ENCODE peak calls at places on chromosomes 2 and 18, in eight cellular contexts. W, A, G, V, C, T, R and Y are unnamed samples.

GRCh38 chr2:150570712-150571111 is 83.2 kb upstream of the RND3 start:
- DNase-seq in W (peak; percentile 79), A (peak; percentile 60), G (no peak), V (no peak), C (no peak), T (no peak), R (no peak), Y (no peak)

GRCh38 chr2:42092084-42092996 is 44.5 kb downstream of the PKDCC start:
- DNase-seq in W (no peak), A (no peak), G (no peak), V (no peak), C (no peak), T (no peak), R (no peak), Y (no peak)

GRCh38 chr2:169715379-169716228 is 18.0 kb upstream of the KLHL23 start:
- DNase-seq in W (no peak), A (no peak), G (no peak), V (no peak), C (no peak), T (peak; percentile 70), R (no peak), Y (no peak)

GRCh38 chr2:235024951-235025773 is 73.3 kb downstream of the SH3BP4 start:
- DNase-seq in W (no peak), A (no peak), G (no peak), V (no peak), C (no peak), T (no peak), R (no peak), Y (no peak)

GRCh38 chr2:233267516-233268245 is 16.2 kb downstream of the ATG16L1 start:
- DNase-seq in W (no peak), A (no peak), G (peak; percentile 83), V (peak; percentile 55), C (no peak), T (no peak), R (peak; percentile 28), Y (peak; percentile 80)

GRCh38 chr2:188902906-188903305 is 71.3 kb upstream of the COL3A1 start:
- DNase-seq in W (no peak), A (peak; percentile 6), G (no peak), V (no peak), C (no peak), T (peak; percentile 52), R (no peak), Y (no peak)

GRCh38 chr18:24187049-24187448 is 48.2 kb downstream of the CABYR start:
- DNase-seq in W (no peak), A (no peak), G (peak; percentile 41), V (no peak), C (no peak), T (no peak), R (no peak), Y (no peak)

GRCh38 chr18:24126155-24126947 is 12.5 kb upstream of the CABYR start:
- DNase-seq in W (no peak), A (no peak), G (no peak), V (no peak), C (no peak), T (peak; percentile 21), R (no peak), Y (no peak)

GRCh38 chr2:29239209-29239960 is 124.2 kb downstream of the CLIP4 start:
- DNase-seq in W (no peak), A (no peak), G (no peak), V (no peak), C (no peak), T (no peak), R (no peak), Y (no peak)

GRCh38 chr18:76791642-76792041 is 30.7 kb upstream of the ZNF236 start:
- DNase-seq in W (no peak), A (no peak), G (no peak), V (no peak), C (no peak), T (no peak), R (no peak), Y (no peak)

GRCh38 chr2:26344581-26345283 is 1.2 kb upstream of the SELENOI start:
- DNase-seq in W (no peak), A (peak; percentile 50), G (peak; percentile 9), V (no peak), C (no peak), T (no peak), R (no peak), Y (no peak)

GRCh38 chr18:32714571-32715148 is 58.2 kb downstream of the KLHL14 start:
- DNase-seq in W (peak; percentile 41), A (peak; percentile 49), G (peak; percentile 68), V (peak; percentile 10), C (no peak), T (peak; percentile 98), R (peak; percentile 67), Y (peak; percentile 75)

GRCh38 chr2:226906439-226906796 is 70.6 kb downstream of the RHBDD1 start:
- DNase-seq in W (no peak), A (no peak), G (no peak), V (no peak), C (no peak), T (no peak), R (peak; percentile 62), Y (peak; percentile 81)